ENCODE peak calls at places on chromosomes 1 and 21, in six cellular contexts. N is SK-N-MC, Q is PC-9, T is skeletal muscle cell, I is T-cell, L is fibroblast of the aortic adventitia. M is an unnamed sample.

GRCh38 chr1:24166988-24167387 is 20.1 kb downstream of the IFNLR1 start:
- DNase-seq in I (no peak), T (no peak), N (no peak), L (no peak), Q (no peak), M (no peak)

GRCh38 chr1:184300446-184300845 is 86.4 kb upstream of the C1orf21 start:
- DNase-seq in L (peak), Q (no peak), N (no peak), I (no peak), T (no peak), M (no peak)

GRCh38 chr1:88684482-88685238 is 587 bp downstream of the PKN2 start:
- DNase-seq in L (peak), N (no peak), T (no peak), Q (peak), I (peak), M (no peak)

GRCh38 chr21:32413697-32414578 is 1.4 kb downstream of the EVA1C start:
- DNase-seq in T (no peak), L (peak), N (no peak), I (no peak), Q (no peak), M (no peak)

GRCh38 chr1:168512864-168513595 is 30.8 kb downstream of the XCL2 start:
- DNase-seq in L (no peak), N (no peak), I (peak), T (no peak), Q (no peak), M (no peak)

GRCh38 chr1:42886800-42887199 is 40.4 kb downstream of the ZNF691 start:
- DNase-seq in T (no peak), N (no peak), L (no peak), I (no peak), Q (no peak), M (no peak)

GRCh38 chr1:74463301-74463988 is 49.0 kb downstream of the LRRC53 start:
- DNase-seq in T (peak), L (no peak), I (no peak), N (no peak), Q (no peak), M (no peak)

GRCh38 chr1:7149080-7149838 is 364.0 kb downstream of the CAMTA1 start:
- DNase-seq in T (no peak), N (no peak), Q (peak), I (no peak), L (no peak), M (no peak)

GRCh38 chr21:27206368-27206982 is 239.6 kb upstream of the ADAMTS5 start:
- DNase-seq in I (no peak), T (no peak), N (no peak), L (no peak), Q (no peak), M (no peak)

GRCh38 chr1:86778510-86779218 is 74.3 kb downstream of the SH3GLB1 start:
- DNase-seq in Q (no peak), T (no peak), N (no peak), I (no peak), L (peak), M (no peak)

GRCh38 chr1:10941891-10942541 is 70.4 kb upstream of the TARDBP start:
- DNase-seq in N (peak), I (peak), Q (peak), L (peak), T (no peak), M (no peak)

GRCh38 chr1:170145061-170145460 is 698 bp upstream of the NTMT2 start:
- DNase-seq in L (no peak), I (no peak), T (no peak), N (no peak), Q (no peak), M (no peak)

GRCh38 chr1:196180847-196181593 is 427.2 kb downstream of the KCNT2 start:
- DNase-seq in T (peak), N (no peak), I (no peak), Q (peak), L (peak), M (peak)

GRCh38 chr1:216221260-216221700 is 202.0 kb downstream of the USH2A start:
- DNase-seq in Q (peak), T (peak), L (peak), I (no peak), N (peak), M (no peak)

GRCh38 chr1:17251699-17252376 is 2.9 kb downstream of the PADI3 start:
- DNase-seq in T (no peak), N (no peak), Q (no peak), L (no peak), I (no peak), M (peak)

GRCh38 chr21:36661511-36662309 is 37.2 kb upstream of the SIM2 start:
- DNase-seq in T (no peak), Q (no peak), I (no peak), N (no peak), L (peak), M (no peak)

GRCh38 chr1:32074841-32075240 is 2.1 kb downstream of the TMEM39B start:
- DNase-seq in T (no peak), N (no peak), L (no peak), I (no peak), Q (no peak), M (no peak)

GRCh38 chr1:179311149-179311700 is 17.6 kb downstream of the SOAT1 start:
- DNase-seq in Q (no peak), N (no peak), T (no peak), L (peak), I (no peak), M (no peak)

GRCh38 chr1:223363057-223363855 is 720 bp downstream of the SUSD4 start:
- DNase-seq in Q (peak), I (peak), T (peak), L (peak), N (no peak), M (no peak)

GRCh38 chr1:178052650-178053461 is 41.0 kb upstream of the RASAL2 start:
- DNase-seq in N (no peak), Q (peak), L (peak), T (no peak), I (no peak), M (no peak)

GRCh38 chr1:27394925-27395324 is 2.5 kb downstream of the GPR3 start:
- DNase-seq in I (no peak), Q (no peak), N (no peak), L (no peak), T (no peak), M (no peak)